ENCODE peak calls at places on chromosomes 2 and 18, in seven cellular contexts. B is activated CD4-positive, alpha-beta T cell treated with anti-CD3 and anti-CD28 coated beads for 1 hour; N is stimulated activated CD8-positive, alpha-beta memory T cell treated with anti-CD3 and anti-CD28 coated beads, Interleukin-2, amount 100 ng/mL, for 48 hours; P is GM13976; S is memory B cell; U is cardiac fibroblast; D is Right ventricle myocardium superior. G is an unnamed sample.
A peak's percentile ranks its signal among the peaks of the same experiment; 100 is the strongest.

GRCh38 chr2:67583185-67583584 is 186.1 kb downstream of the ETAA1 start:
- DNase-seq in N (no peak), S (no peak), B (no peak), U (no peak), P (no peak), D (no peak), G (no peak)

GRCh38 chr18:55497825-55498403 is 90.1 kb downstream of the TCF4 start:
- DNase-seq in P (no peak), U (no peak), N (no peak), B (no peak), D (no peak), S (no peak), G (no peak)

GRCh38 chr2:232838406-232838874 is 31.6 kb upstream of the SNORC start:
- DNase-seq in N (peak; percentile 30), P (peak; percentile 59), B (peak; percentile 46), S (peak; percentile 25), D (no peak), U (peak; percentile 20), G (peak; percentile 35)

GRCh38 chr2:3545788-3546478 is 12.2 kb downstream of the RNASEH1 start:
- DNase-seq in P (no peak), S (no peak), D (no peak), N (no peak), U (no peak), B (no peak), G (no peak)

GRCh38 chr2:240555541-240556250 is 2.1 kb downstream of the ANKMY1 start:
- DNase-seq in N (no peak), P (peak; percentile 13), U (no peak), S (no peak), D (no peak), B (no peak), G (no peak)

GRCh38 chr2:11698009-11698922 is 28.3 kb upstream of the NTSR2 start:
- DNase-seq in B (no peak), U (peak; percentile 87), P (no peak), S (no peak), N (no peak), D (peak; percentile 72), G (no peak)

GRCh38 chr18:10705786-10706185 is 180.0 kb downstream of the NAPG start:
- DNase-seq in D (no peak), P (no peak), U (no peak), S (no peak), N (no peak), B (no peak), G (no peak)

GRCh38 chr2:98459776-98460175 is 15.1 kb downstream of the INPP4A start:
- DNase-seq in N (no peak), D (no peak), S (no peak), P (no peak), B (no peak), U (no peak), G (no peak)

GRCh38 chr2:10043256-10043905 is at the start of gene KLF11:
- DNase-seq in P (peak; percentile 91), U (peak; percentile 82), S (peak; percentile 86), B (peak; percentile 72), D (peak; percentile 98), N (peak; percentile 54), G (peak; percentile 87)

GRCh38 chr2:57373530-57373929 is 673.1 kb upstream of the VRK2 start:
- DNase-seq in U (peak; percentile 93), S (no peak), P (no peak), B (no peak), N (no peak), D (no peak), G (no peak)

GRCh38 chr2:108268001-108268400 is 20.7 kb upstream of the SULT1C2 start:
- DNase-seq in B (no peak), D (no peak), S (no peak), N (no peak), U (peak; percentile 76), P (no peak), G (no peak)

GRCh38 chr18:8721094-8721669 is 15.8 kb downstream of the MTCL1 start:
- DNase-seq in N (no peak), B (no peak), P (no peak), S (no peak), D (no peak), U (no peak), G (no peak)

GRCh38 chr2:220962556-220962955 is 609.5 kb downstream of the EPHA4 start:
- DNase-seq in D (no peak), B (no peak), S (no peak), U (no peak), N (no peak), P (no peak), G (no peak)

G was measured in naive B cell.